ENCODE peak calls at places on chromosomes 1 and 21, in four cellular contexts. One of them, this sample, is unnamed.

GRCh38 chr1:53420331-53420730 is 38.9 kb upstream of the DMRTB1 start:
- DNase-seq in psoas muscle: no peak
- DNase-seq in GM23248: no peak
- DNase-seq in SJSA1: no peak
- DNase-seq in this sample: no peak

GRCh38 chr21:37459575-37459974 is 93.0 kb downstream of the DYRK1A start:
- DNase-seq in psoas muscle: no peak
- DNase-seq in GM23248: peak; percentile 77
- DNase-seq in SJSA1: peak; percentile 63
- DNase-seq in this sample: no peak

GRCh38 chr21:45893166-45894106 is 88.1 kb upstream of the COL6A1 start:
- DNase-seq in psoas muscle: peak; percentile 22
- DNase-seq in SJSA1: no peak
- DNase-seq in GM23248: no peak
- DNase-seq in this sample: no peak

GRCh38 chr1:17624540-17625256 is 85.2 kb downstream of the ARHGEF10L start:
- DNase-seq in psoas muscle: peak; percentile 80
- DNase-seq in SJSA1: no peak
- DNase-seq in GM23248: peak; percentile 87
- DNase-seq in this sample: no peak

GRCh38 chr1:206658264-206658980 is 23.1 kb downstream of the DYRK3 start:
- DNase-seq in GM23248: peak; percentile 43
- DNase-seq in SJSA1: peak; percentile 54
- DNase-seq in psoas muscle: peak; percentile 58
- DNase-seq in this sample: no peak

GRCh38 chr1:6365047-6365446 is 28.5 kb downstream of the ACOT7 start:
- DNase-seq in psoas muscle: no peak
- DNase-seq in GM23248: no peak
- DNase-seq in SJSA1: no peak
- DNase-seq in this sample: no peak

GRCh38 chr1:165289556-165289955 is 67.0 kb downstream of the LMX1A start:
- DNase-seq in GM23248: no peak
- DNase-seq in psoas muscle: no peak
- DNase-seq in SJSA1: no peak
- DNase-seq in this sample: no peak

GRCh38 chr1:28613175-28613574 is 21.1 kb downstream of the RAB42 start:
- DNase-seq in psoas muscle: no peak
- DNase-seq in SJSA1: no peak
- DNase-seq in GM23248: no peak
- DNase-seq in this sample: no peak

GRCh38 chr1:24503003-24503751 is 541 bp downstream of the RCAN3 start:
- DNase-seq in SJSA1: peak; percentile 41
- DNase-seq in psoas muscle: no peak
- DNase-seq in GM23248: no peak
- DNase-seq in this sample: no peak

GRCh38 chr1:27382950-27383627 is at the start of gene CD164L2:
- DNase-seq in SJSA1: no peak
- DNase-seq in psoas muscle: no peak
- DNase-seq in GM23248: no peak
- DNase-seq in this sample: peak; percentile 32

DNA sequence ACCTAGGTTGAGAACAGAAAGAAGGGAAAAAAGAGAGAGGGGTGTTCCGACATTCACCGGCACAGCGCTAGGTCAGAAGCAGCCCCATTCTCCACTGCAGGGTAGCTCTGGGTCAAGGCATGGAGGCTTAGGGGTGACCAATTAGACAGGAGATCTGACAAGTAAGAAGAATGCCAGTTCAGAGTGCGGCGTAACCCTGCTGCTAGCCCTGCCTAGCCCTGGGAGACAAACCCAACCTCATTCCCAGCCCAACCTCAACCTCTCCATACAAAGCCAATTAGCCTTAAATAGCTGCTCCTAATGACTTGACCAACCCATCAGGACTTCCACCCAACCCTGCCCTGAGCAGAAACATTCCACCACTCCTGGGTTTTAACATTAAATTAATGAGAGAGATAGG is 3.4 kb downstream of the PRELP start:
- DNase-seq in psoas muscle: no peak
- DNase-seq in SJSA1: no peak
- DNase-seq in GM23248: no peak
- DNase-seq in this sample: no peak
- H3K4me3 ChIP-seq in psoas muscle: no peak overlapping the region
- H3K4me3 ChIP-seq in SJSA1: no peak overlapping the region
- H3K4me3 ChIP-seq in GM23248: no peak overlapping the region
- H3K4me3 ChIP-seq in this sample: no peak overlapping the region

DNA sequence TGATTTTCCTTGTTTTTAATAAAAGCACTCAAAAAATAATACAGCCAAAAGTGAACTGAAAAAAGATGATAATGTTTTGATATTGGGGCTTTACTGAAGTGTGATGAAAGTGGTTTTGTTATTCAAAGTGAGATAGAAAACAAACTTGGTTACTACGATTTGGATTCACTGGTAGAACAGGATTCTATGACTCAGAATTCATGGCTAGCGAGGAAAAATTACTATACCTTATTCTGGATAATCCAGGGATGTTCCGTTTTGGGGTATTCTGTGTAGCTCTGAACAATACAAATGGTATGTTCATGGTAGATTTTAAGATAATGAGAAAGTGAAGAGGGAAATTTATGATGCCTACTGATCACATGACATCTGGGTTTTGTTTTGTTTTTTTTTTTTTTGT is 117.7 kb downstream of the NRDC start:
- DNase-seq in SJSA1: no peak
- DNase-seq in psoas muscle: no peak
- DNase-seq in GM23248: no peak
- DNase-seq in this sample: no peak
- H3K27me3 ChIP-seq in SJSA1: no peaks in the 10 kb centered on the region
- H3K27me3 ChIP-seq in psoas muscle: no peaks in the 10 kb centered on the region
- H3K27me3 ChIP-seq in GM23248: no peaks in the 10 kb centered on the region
- H3K27me3 ChIP-seq in this sample: no peaks in the 10 kb centered on the region

GRCh38 chr1:47532831-47533175 is 95.0 kb downstream of the FOXD2 start:
- DNase-seq in SJSA1: no peak
- DNase-seq in psoas muscle: no peak
- DNase-seq in GM23248: no peak
- DNase-seq in this sample: no peak
- H3K4me3 ChIP-seq in SJSA1: peak overlapping the region; percentile 17
- H3K4me3 ChIP-seq in psoas muscle: peak overlapping the region; percentile 57
- H3K4me3 ChIP-seq in GM23248: peak overlapping the region; percentile 67
- H3K4me3 ChIP-seq in this sample: no peak overlapping the region

DNA sequence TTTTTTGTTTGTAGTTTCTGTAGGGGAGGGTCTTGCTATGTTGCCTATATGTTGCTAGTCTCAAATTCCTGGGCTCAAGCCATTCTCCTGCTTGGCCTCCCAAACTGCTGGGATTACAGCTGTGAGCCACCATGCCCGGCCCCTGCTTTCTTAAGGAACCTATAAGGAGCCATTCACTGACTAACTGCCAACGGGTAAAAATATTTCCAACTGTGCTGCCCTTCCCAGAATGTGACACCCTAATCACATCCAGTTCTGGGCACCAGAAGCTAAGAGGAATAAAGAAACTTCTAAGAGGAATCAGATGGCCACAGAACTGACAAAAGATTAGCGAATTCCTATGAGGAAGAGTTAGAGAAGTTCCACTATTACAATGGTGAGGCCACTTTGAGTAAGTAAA is 6.4 kb downstream of the SYPL2 start:
- DNase-seq in GM23248: no peak
- DNase-seq in psoas muscle: no peak
- DNase-seq in SJSA1: no peak
- DNase-seq in this sample: no peak
- H3K27me3 ChIP-seq in GM23248: peaks cover 43% of the 10 kb centered on the region
- H3K27me3 ChIP-seq in psoas muscle: no peaks in the 10 kb centered on the region
- H3K27me3 ChIP-seq in SJSA1: peaks cover 61% of the 10 kb centered on the region
- H3K27me3 ChIP-seq in this sample: peaks cover 14% of the 10 kb centered on the region

This sample was measured in effector memory CD4-positive, alpha-beta T cell.